ENCODE peak calls at places on chromosomes 13 and 19, in seven cellular contexts. R is HepG2, D is body of pancreas, X is heart left ventricle, Z is astrocyte, J is AG04450, A is WERI-Rb-1. Y is an unnamed sample. For H3K27me3, the result is how much of the 10 kb centered on the place peaks cover.

GRCh38 chr19:33684550-33685303 is 63.0 kb downstream of the CHST8 start:
- DNase-seq in R (no peak), D (peak), X (no peak), Z (no peak), J (no peak), A (peak), Y (peak)

GRCh38 chr13:47798194-47798593 is 202.9 kb downstream of the SUCLA2 start:
- DNase-seq in R (no peak), D (no peak), X (no peak), Z (no peak), J (no peak), A (no peak), Y (no peak)

GRCh38 chr13:80988752-80989151 is 647.8 kb upstream of the SPRY2 start:
- DNase-seq in R (no peak), D (no peak), X (no peak), Z (no peak), J (no peak), A (no peak), Y (no peak)

GRCh38 chr19:56101095-56101494 is 20.0 kb downstream of the ZNF787 start:
- DNase-seq in R (no peak), D (no peak), X (no peak), Z (no peak), J (no peak), A (no peak), Y (no peak)

GRCh38 chr13:47310376-47310775 is 413.5 kb upstream of the HTR2A start:
- DNase-seq in R (no peak), D (no peak), X (no peak), Z (no peak), J (no peak), A (peak), Y (peak)

GRCh38 chr19:48090281-48090802 is 20.3 kb downstream of the PLA2G4C start:
- DNase-seq in R (no peak), D (no peak), X (no peak), Z (no peak), J (no peak), A (no peak), Y (no peak)

GRCh38 chr19:16303755-16304154 is 20.9 kb upstream of the KLF2 start:
- DNase-seq in R (no peak), D (no peak), X (no peak), Z (no peak), J (no peak), A (no peak), Y (no peak)

GRCh38 chr19:4391701-4392543 is 8.4 kb downstream of the SH3GL1 start:
- DNase-seq in R (peak), D (no peak), X (peak), Z (peak), J (no peak), A (no peak), Y (peak)

GRCh38 chr13:83350569-83350968 is 531.7 kb downstream of the SLITRK1 start:
- DNase-seq in R (no peak), D (no peak), X (no peak), Z (peak), J (no peak), A (no peak), Y (no peak)

GRCh38 chr13:22871248-22871647 is 309.5 kb upstream of the SGCG start:
- DNase-seq in R (no peak), D (no peak), X (no peak), Z (no peak), J (no peak), A (no peak), Y (no peak)
- H3K27ac ChIP-seq in R (no peak), D (no peak), X (no peak), Z (no peak), J (no peak), A (no peak), Y (no peak)

GRCh38 chr19:9674669-9675357 is at the start of gene ZNF562:
- DNase-seq in R (peak), D (peak), X (peak), Z (peak), J (peak), A (peak), Y (peak)
- H3K27me3 ChIP-seq in R (under half), D (under half), X (under half), Z (under half), J (under half), A (under half), Y (under half)

DNA sequence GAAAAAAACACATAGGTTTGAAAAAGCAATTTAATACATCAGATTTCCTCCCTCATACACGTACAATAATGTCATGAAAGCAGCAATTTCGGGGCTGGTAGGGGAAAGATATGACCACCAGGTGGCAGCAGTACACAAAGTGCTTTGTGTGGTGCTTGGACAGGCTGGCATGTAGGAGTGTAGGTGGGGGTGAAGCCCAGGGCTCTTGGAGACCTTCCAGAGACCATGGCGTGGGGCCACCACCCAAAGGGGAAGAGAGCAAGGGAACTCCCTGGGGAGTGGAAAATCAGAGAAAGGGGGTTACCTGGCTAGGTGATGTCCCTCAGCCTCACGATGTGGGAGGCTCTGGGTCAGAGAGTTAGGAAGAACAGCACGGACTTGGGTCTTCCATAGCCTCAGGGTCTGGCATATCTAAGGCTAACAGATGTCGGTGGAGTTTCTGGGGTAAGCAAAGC is 11.8 kb upstream of the CCNA1 start:
- DNase-seq in R (peak), D (peak), X (peak), Z (peak), J (peak), A (peak), Y (peak)
- H3K4me3 ChIP-seq in R (no peak), D (no peak), X (no peak), Z (no peak), J (no peak), A (no peak), Y (peak)

GRCh38 chr13:52597676-52598075 is 44.6 kb upstream of the HNRNPA1L2 start:
- DNase-seq in R (no peak), D (no peak), X (no peak), Z (no peak), J (no peak), A (no peak), Y (no peak)

GRCh38 chr13:52600666-52601065 is 41.6 kb upstream of the HNRNPA1L2 start:
- DNase-seq in R (no peak), D (no peak), X (no peak), Z (no peak), J (no peak), A (no peak), Y (no peak)

GRCh38 chr13:52599853-52600603 is 42.2 kb upstream of the HNRNPA1L2 start:
- DNase-seq in R (no peak), D (peak), X (no peak), Z (peak), J (no peak), A (peak), Y (peak)

DNA sequence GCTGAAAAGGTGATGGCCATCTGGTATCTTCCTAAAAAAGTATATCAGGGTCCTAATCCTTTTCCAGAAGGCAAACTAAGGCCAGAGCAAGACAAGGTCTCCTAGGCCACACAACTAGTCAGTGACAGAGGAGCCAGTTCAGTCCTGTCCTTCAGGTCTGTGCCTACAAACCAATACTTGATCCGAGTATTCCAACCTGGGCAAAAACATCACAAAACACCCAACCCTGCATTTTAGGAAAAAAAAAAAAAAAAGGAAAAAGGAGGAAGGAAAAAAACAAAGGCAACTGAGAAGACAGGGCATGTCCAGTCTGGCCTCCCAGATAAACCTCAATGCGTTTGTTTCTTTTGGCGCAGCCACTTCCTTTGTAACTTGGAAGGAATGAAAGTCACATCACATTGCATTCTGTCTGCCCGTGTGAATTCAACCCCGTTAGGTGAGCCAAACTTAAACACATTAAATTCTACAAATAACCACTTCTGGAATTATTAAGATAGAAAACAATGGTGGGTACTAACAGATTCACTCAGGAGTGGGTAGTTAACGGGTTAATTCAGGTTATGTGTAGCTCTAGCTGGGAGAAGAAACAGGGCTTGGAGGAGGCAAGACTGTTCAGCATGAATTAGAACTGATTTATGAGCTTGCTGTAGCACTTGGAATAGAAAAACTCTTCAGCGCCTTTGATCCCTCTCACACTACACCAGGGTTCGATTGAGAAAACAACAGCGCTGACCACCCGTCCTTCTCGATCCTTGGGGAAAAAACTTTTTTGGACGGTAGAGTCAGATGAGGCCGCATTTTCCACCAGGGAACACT is 43.0 kb upstream of the HNRNPA1L2 start:
- DNase-seq in R (no peak), D (no peak), X (no peak), Z (peak), J (no peak), A (no peak), Y (no peak)
- H3K27ac ChIP-seq in R (peak), D (peak), X (peak), Z (peak), J (peak), A (peak), Y (peak)

Y was measured in SJCRH30.